ENCODE peak calls at places on chromosomes 4 and X, in four cellular contexts. One of them, this sample, is unnamed.

GRCh38 chr4:148550788-148551187 is 108.6 kb upstream of the NR3C2 start:
- DNase-seq in GM12878: no peak
- DNase-seq in WTC11: no peak
- DNase-seq in K562: no peak
- DNase-seq in this sample: no peak

GRCh38 chr4:96983830-96984229 is 1143.9 kb downstream of the PDHA2 start:
- DNase-seq in GM12878: no peak
- DNase-seq in WTC11: no peak
- DNase-seq in K562: no peak
- DNase-seq in this sample: no peak

GRCh38 chr4:159504634-159505033 is 401.8 kb downstream of the RAPGEF2 start:
- DNase-seq in GM12878: no peak
- DNase-seq in WTC11: no peak
- DNase-seq in K562: no peak
- DNase-seq in this sample: no peak

GRCh38 chr4:23237771-23238170 is 545.0 kb downstream of the GBA3 start:
- DNase-seq in GM12878: no peak
- DNase-seq in WTC11: no peak
- DNase-seq in K562: no peak
- DNase-seq in this sample: no peak

GRCh38 chr4:184168406-184169019 is 49.2 kb downstream of the ENPP6 start:
- DNase-seq in GM12878: no peak
- DNase-seq in WTC11: peak; percentile 88
- DNase-seq in K562: peak; percentile 79
- DNase-seq in this sample: peak; percentile 26

GRCh38 chr4:106238819-106239420 is 77.1 kb downstream of the TBCK start:
- DNase-seq in GM12878: no peak
- DNase-seq in WTC11: peak; percentile 22
- DNase-seq in K562: peak; percentile 28
- DNase-seq in this sample: peak; percentile 61

GRCh38 chrX:49106930-49107329 is 16.6 kb downstream of the GPKOW start:
- DNase-seq in GM12878: no peak
- DNase-seq in WTC11: peak; percentile 16
- DNase-seq in K562: no peak
- DNase-seq in this sample: peak; percentile 54

GRCh38 chrX:134676440-134676839 is 18.2 kb upstream of the PLAC1 start:
- DNase-seq in GM12878: no peak
- DNase-seq in WTC11: no peak
- DNase-seq in K562: no peak
- DNase-seq in this sample: no peak

GRCh38 chr4:70240192-70240591 is 2.2 kb upstream of the CSN3 start:
- DNase-seq in GM12878: no peak
- DNase-seq in WTC11: no peak
- DNase-seq in K562: no peak
- DNase-seq in this sample: peak; percentile 10

GRCh38 chr4:13309751-13310150 is 174.4 kb downstream of the RAB28 start:
- DNase-seq in GM12878: no peak
- DNase-seq in WTC11: no peak
- DNase-seq in K562: no peak
- DNase-seq in this sample: no peak

GRCh38 chr4:39047691-39048090 is 14.3 kb upstream of the KLHL5 start:
- DNase-seq in GM12878: no peak
- DNase-seq in WTC11: no peak
- DNase-seq in K562: no peak
- DNase-seq in this sample: no peak

GRCh38 chrX:43450355-43450754 is 205.7 kb upstream of the MAOA start:
- DNase-seq in GM12878: no peak
- DNase-seq in WTC11: no peak
- DNase-seq in K562: no peak
- DNase-seq in this sample: no peak

GRCh38 chr4:30875659-30876269 is 155.6 kb downstream of the PCDH7 start:
- DNase-seq in GM12878: no peak
- DNase-seq in WTC11: no peak
- DNase-seq in K562: no peak
- DNase-seq in this sample: no peak

GRCh38 chrX:118761950-118762725 is 34.7 kb downstream of the IL13RA1 start:
- DNase-seq in GM12878: no peak
- DNase-seq in WTC11: no peak
- DNase-seq in K562: no peak
- DNase-seq in this sample: no peak

GRCh38 chrX:47283015-47283771 is 50.4 kb downstream of the USP11 start:
- DNase-seq in GM12878: no peak
- DNase-seq in WTC11: no peak
- DNase-seq in K562: no peak
- DNase-seq in this sample: peak; percentile 6

GRCh38 chr4:98092833-98093439 is 50.3 kb downstream of the STPG2 start:
- DNase-seq in GM12878: no peak
- DNase-seq in WTC11: no peak
- DNase-seq in K562: no peak
- DNase-seq in this sample: peak; percentile 9

GRCh38 chr4:84100071-84100470 is 399.0 kb downstream of the NKX6-1 start:
- DNase-seq in GM12878: no peak
- DNase-seq in WTC11: no peak
- DNase-seq in K562: no peak
- DNase-seq in this sample: no peak

GRCh38 chrX:110066488-110067225 is 63.7 kb downstream of the TMEM164 start:
- DNase-seq in GM12878: no peak
- DNase-seq in WTC11: no peak
- DNase-seq in K562: no peak
- DNase-seq in this sample: no peak

GRCh38 chr4:6710282-6710681 is 617 bp upstream of the MRFAP1L1 start:
- DNase-seq in GM12878: no peak
- DNase-seq in WTC11: no peak
- DNase-seq in K562: no peak
- DNase-seq in this sample: no peak

GRCh38 chr4:88735554-88735953 is 37.9 kb upstream of the NAP1L5 start:
- DNase-seq in GM12878: no peak
- DNase-seq in WTC11: no peak
- DNase-seq in K562: no peak
- DNase-seq in this sample: no peak

GRCh38 chrX:47648376-47648775 is 2.0 kb downstream of the ELK1 start:
- DNase-seq in GM12878: no peak
- DNase-seq in WTC11: no peak
- DNase-seq in K562: no peak
- DNase-seq in this sample: no peak

GRCh38 chrX:19673334-19674040 is 158.2 kb upstream of the MAP3K15 start:
- DNase-seq in GM12878: no peak
- DNase-seq in WTC11: no peak
- DNase-seq in K562: no peak
- DNase-seq in this sample: peak; percentile 31

GRCh38 chrX:39759526-39760224 is 338.1 kb downstream of the BCOR start:
- DNase-seq in GM12878: no peak
- DNase-seq in WTC11: peak; percentile 23
- DNase-seq in K562: no peak
- DNase-seq in this sample: no peak

GRCh38 chr4:11223261-11223660 is 205.4 kb downstream of the HS3ST1 start:
- DNase-seq in GM12878: no peak
- DNase-seq in WTC11: no peak
- DNase-seq in K562: no peak
- DNase-seq in this sample: no peak

GRCh38 chr4:71266090-71266794 is 72.6 kb upstream of the SLC4A4 start:
- DNase-seq in GM12878: peak; percentile 21
- DNase-seq in WTC11: no peak
- DNase-seq in K562: no peak
- DNase-seq in this sample: no peak

GRCh38 chrX:136659174-136659573 is 11.2 kb downstream of the CD40LG start:
- DNase-seq in GM12878: no peak
- DNase-seq in WTC11: no peak
- DNase-seq in K562: no peak
- DNase-seq in this sample: no peak

GRCh38 chrX:46770817-46771163 is 11.9 kb upstream of the SLC9A7 start:
- DNase-seq in GM12878: no peak
- DNase-seq in WTC11: no peak
- DNase-seq in K562: no peak
- DNase-seq in this sample: no peak

GRCh38 chr4:69881173-69881773 is 21.3 kb upstream of the SULT1E1 start:
- DNase-seq in GM12878: no peak
- DNase-seq in WTC11: peak; percentile 15
- DNase-seq in K562: peak; percentile 10
- DNase-seq in this sample: peak; percentile 66

GRCh38 chr4:47451657-47452056 is 11.8 kb downstream of the COMMD8 start:
- DNase-seq in GM12878: no peak
- DNase-seq in WTC11: no peak
- DNase-seq in K562: no peak
- DNase-seq in this sample: no peak
- TF ChIP-seq TCF7 in GM12878: no peak
- TF ChIP-seq TCF7 in WTC11: no peak
- TF ChIP-seq TCF7 in K562: no peak
- TF ChIP-seq TCF7 in this sample: no peak

DNA sequence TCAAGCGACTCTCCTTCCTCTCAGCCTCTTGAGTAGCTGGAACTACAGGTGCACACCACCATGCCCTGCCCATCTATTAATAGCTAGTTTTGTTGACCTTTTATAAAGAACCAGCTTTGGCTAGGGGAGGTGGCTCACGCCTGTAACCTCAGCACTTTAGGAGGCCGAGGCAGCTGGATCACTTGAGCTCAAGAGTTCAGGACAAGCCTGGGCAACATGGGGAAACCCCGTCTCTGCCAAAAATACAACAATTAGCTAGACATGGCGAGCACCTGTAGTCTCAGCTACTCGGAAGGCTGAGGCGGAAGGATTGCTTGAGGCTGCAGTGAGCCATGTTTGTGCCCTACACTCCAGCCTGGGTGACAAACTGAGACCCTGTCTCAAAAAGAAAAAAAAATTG is 2.7 kb downstream of the TKTL1 start:
- DNase-seq in GM12878: no peak
- DNase-seq in WTC11: no peak
- DNase-seq in K562: no peak
- DNase-seq in this sample: no peak
- TF ChIP-seq TCF7 in GM12878: no peak
- TF ChIP-seq TCF7 in WTC11: no peak
- TF ChIP-seq TCF7 in K562: no peak
- TF ChIP-seq TCF7 in this sample: no peak

GRCh38 chr4:3345384-3345783 is 52.6 kb downstream of the RGS12 start:
- DNase-seq in GM12878: no peak
- DNase-seq in WTC11: no peak
- DNase-seq in K562: no peak
- DNase-seq in this sample: no peak
- TF ChIP-seq TCF7 in GM12878: no peak
- TF ChIP-seq TCF7 in WTC11: no peak
- TF ChIP-seq TCF7 in K562: no peak
- TF ChIP-seq TCF7 in this sample: no peak

DNA sequence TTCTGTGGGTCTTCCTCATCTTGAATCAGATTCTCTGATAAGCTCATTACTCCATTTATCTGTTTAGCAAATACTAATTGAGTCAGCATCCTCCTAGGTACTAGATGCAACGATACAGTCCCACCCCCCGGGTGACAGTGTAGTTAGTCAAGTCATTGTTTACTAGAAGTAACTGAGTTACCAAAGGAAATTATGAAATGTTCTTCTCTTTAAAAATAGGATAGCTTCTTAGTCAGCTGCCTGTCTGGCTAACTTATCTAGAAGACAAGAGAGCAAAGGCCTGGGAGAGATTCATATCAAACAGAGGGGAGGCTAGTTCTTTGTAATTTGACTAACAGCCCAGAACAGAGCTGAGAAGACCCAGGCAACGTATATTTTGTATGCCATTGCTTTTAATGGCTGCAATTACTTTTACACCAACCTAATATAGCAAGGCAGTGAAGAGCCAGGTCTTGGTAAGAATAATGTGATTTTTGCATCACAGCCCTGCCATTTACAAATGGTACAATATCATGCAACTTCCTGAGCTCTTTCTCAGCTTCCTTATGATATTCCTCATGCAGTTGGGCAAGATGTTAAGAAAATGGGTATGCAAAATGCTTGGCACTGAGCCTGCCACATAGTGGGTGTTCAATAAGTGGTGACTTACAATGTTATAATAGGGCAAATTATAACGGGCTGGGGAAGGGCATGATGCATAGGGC is 149.9 kb downstream of the CHIC2 start:
- DNase-seq in GM12878: no peak
- DNase-seq in WTC11: no peak
- DNase-seq in K562: no peak
- DNase-seq in this sample: no peak
- TF ChIP-seq TCF7 in GM12878: no peak
- TF ChIP-seq TCF7 in WTC11: no peak
- TF ChIP-seq TCF7 in K562: no peak
- TF ChIP-seq TCF7 in this sample: no peak

DNA sequence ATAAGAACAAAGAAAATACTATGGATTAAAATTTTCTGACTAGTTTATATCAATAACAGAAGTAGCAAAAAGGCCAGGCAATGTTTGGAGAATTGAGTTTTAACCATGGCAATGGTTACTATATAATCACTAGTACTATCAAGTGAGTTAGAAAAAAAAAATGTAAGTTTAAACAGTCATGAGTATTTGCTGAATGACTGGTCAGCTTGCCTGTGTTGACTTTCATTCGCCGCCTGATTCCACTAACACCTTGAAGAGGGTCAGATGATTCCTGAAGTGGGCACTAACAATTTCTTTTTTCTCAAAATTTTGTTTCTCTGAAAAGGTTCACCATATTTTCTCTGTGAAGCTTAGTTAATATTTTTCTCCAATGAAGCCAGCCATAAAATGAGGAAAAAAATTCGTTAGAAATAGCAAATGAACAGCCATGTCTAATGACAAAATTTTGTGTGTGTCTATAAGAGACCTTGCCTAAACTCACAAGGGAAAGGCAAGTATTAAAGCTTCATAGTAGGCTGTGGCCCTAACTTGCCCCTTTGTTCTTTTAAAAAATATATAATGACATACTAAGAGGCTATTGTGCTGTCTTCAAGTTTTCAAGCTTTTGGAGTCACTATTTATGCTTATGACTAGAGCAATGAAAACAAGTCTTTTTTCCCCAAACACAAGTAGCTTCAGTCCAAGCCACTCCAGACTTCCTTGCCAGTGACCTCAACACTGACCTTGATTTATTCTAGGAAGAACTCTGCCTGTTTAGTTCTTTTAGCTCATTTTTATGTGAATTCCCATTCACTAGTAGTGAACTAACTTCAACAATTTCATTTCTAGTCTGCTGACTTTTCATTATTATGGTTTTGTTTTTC is 18.4 kb upstream of the FHDC1 start:
- DNase-seq in GM12878: no peak
- DNase-seq in WTC11: no peak
- DNase-seq in K562: no peak
- DNase-seq in this sample: no peak
- TF ChIP-seq TCF7 in GM12878: no peak
- TF ChIP-seq TCF7 in WTC11: no peak
- TF ChIP-seq TCF7 in K562: no peak
- TF ChIP-seq TCF7 in this sample: no peak

This sample was measured in HepG2.